ENCODE peak calls at places on chromosomes 11 and 22, in nine cellular contexts. Y, K, N, S, E, F, Q, O and L are unnamed samples.

GRCh38 chr11:108958446-108959123 is 293.7 kb downstream of the DDX10 start:
- DNase-seq in Y (no peak), O (no peak), N (no peak), E (peak), F (peak), S (no peak), Q (peak), K (no peak), L (no peak)

GRCh38 chr11:105609341-105609781 is 512 bp upstream of the GRIA4 start:
- DNase-seq in F (peak), Y (peak), K (no peak), N (no peak), E (no peak), Q (peak), O (no peak), S (no peak), L (no peak)

GRCh38 chr11:117197516-117198456 is 1.4 kb upstream of the TAGLN start:
- DNase-seq in N (peak), F (no peak), S (peak), Q (peak), K (no peak), Y (no peak), O (peak), E (peak), L (no peak)

GRCh38 chr22:45261407-45262088 is 20.9 kb upstream of the KIAA0930 start:
- DNase-seq in N (peak), F (no peak), S (no peak), K (no peak), O (no peak), E (no peak), Y (no peak), Q (no peak), L (no peak)

GRCh38 chr22:38218661-38219331 is 17.0 kb downstream of the MAFF start:
- DNase-seq in Q (peak), F (peak), K (peak), O (peak), E (peak), N (peak), Y (peak), S (peak), L (peak)

GRCh38 chr11:11351042-11351586 is 1.9 kb downstream of the CSNK2A3 start:
- DNase-seq in N (no peak), Y (no peak), K (no peak), S (no peak), O (no peak), F (peak), Q (no peak), E (no peak), L (peak)

GRCh38 chr11:87859583-87859982 is 315.7 kb downstream of the RAB38 start:
- DNase-seq in S (no peak), F (no peak), Q (peak), O (no peak), E (no peak), Y (no peak), N (peak), K (peak), L (no peak)

GRCh38 chr11:134126197-134126822 is 57.4 kb downstream of the JAM3 start:
- DNase-seq in O (no peak), E (no peak), Q (peak), F (peak), S (no peak), Y (no peak), K (peak), N (no peak), L (no peak)

GRCh38 chr11:70889411-70889810 is 363.0 kb downstream of the SHANK2 start:
- DNase-seq in N (no peak), E (no peak), Q (no peak), Y (no peak), S (no peak), O (no peak), K (no peak), F (no peak), L (no peak)

GRCh38 chr22:39960791-39961746 is 872 bp downstream of the TMA7B start:
- DNase-seq in E (no peak), K (no peak), N (peak), Y (no peak), O (no peak), F (peak), Q (peak), S (no peak), L (no peak)

GRCh38 chr22:19709063-19709769 is 5.1 kb upstream of the SEPTIN5 start:
- DNase-seq in O (peak), S (no peak), N (no peak), Q (no peak), Y (no peak), E (no peak), K (no peak), F (peak), L (no peak)

GRCh38 chr11:60945295-60945667 is 6.7 kb downstream of the SLC15A3 start:
- DNase-seq in E (no peak), Q (no peak), Y (no peak), S (no peak), K (no peak), N (no peak), F (no peak), O (no peak), L (no peak)

GRCh38 chr11:60946601-60947265 is 5.2 kb downstream of the SLC15A3 start:
- DNase-seq in Y (no peak), N (no peak), O (no peak), S (no peak), E (no peak), F (no peak), K (no peak), Q (no peak), L (no peak)

GRCh38 chr11:60942970-60943565 is 8.9 kb downstream of the SLC15A3 start:
- DNase-seq in K (no peak), F (no peak), O (no peak), Y (no peak), N (peak), S (no peak), Q (peak), E (no peak), L (no peak)

GRCh38 chr11:60942207-60942606 is 9.8 kb downstream of the SLC15A3 start:
- DNase-seq in O (no peak), Y (no peak), Q (no peak), K (no peak), N (no peak), S (no peak), F (no peak), E (no peak), L (no peak)

GRCh38 chr11:60944504-60945294 is 7.3 kb downstream of the SLC15A3 start:
- DNase-seq in E (peak), S (no peak), K (no peak), O (no peak), Q (no peak), N (no peak), Y (no peak), F (no peak), L (no peak)
- TF ChIP-seq CTCF in E (no peak), S (no peak), K (peak), O (peak), Q (peak), N (no peak), Y (peak), F (peak), L (peak)

DNA sequence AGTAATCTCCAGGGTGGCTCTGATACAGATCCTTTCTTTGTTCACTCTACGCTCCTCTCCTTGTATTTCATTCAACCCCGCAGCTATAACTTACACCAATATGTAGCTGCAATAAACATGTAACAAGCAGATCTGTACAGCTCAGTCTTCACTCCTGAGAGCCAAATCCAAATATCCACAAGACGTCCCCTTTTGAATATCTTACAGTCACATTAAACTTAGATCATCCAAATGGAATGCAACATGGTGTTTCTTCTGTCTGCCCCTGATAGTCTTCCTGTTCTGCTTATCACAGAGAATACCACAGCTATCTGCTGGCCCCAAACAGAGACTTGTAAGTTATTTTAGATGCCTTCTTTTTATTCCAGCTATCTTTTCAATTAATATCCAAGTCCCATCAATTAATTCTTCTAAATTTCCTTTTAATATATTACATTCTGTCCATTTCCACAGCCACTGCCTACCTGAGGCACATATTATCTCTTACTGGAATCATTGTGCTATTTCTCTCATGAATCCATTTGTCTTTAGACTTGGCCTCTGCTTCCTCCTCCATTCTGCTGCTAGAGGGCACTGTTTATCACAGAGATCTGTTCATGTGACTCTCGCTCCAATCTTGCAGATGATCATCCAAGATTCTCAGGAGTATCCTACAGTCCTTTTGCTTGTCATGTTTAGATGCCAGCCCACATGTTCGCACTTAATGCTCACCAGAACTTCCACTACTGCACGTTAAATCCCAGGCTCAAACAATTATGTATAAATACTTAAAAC is 908.6 kb downstream of the NTM start:
- DNase-seq in O (no peak), S (no peak), N (no peak), F (peak), Y (no peak), Q (peak), K (no peak), E (peak), L (no peak)
- TF ChIP-seq CTCF in O (peak), S (no peak), N (peak), F (peak), Y (no peak), Q (peak), K (no peak), E (no peak), L (peak)

GRCh38 chr11:440065-441042 is 1.5 kb downstream of the ANO9 start:
- DNase-seq in K (no peak), N (no peak), O (no peak), E (peak), Y (no peak), F (peak), S (no peak), Q (peak), L (no peak)
- TF ChIP-seq CTCF in K (no peak), N (no peak), O (peak), E (no peak), Y (peak), F (peak), S (no peak), Q (peak), L (no peak)

GRCh38 chr11:113261709-113262475 is 52.5 kb upstream of the TTC12 start:
- DNase-seq in Q (peak), S (no peak), Y (no peak), O (no peak), N (no peak), E (no peak), K (peak), F (no peak), L (no peak)

GRCh38 chr11:113260541-113260940 is 53.8 kb upstream of the TTC12 start:
- DNase-seq in O (no peak), K (no peak), S (no peak), Y (no peak), N (no peak), F (no peak), E (no peak), Q (no peak), L (no peak)

GRCh38 chr11:113260096-113260425 is 54.3 kb upstream of the TTC12 start:
- DNase-seq in O (no peak), F (no peak), Y (no peak), S (no peak), K (no peak), Q (no peak), N (no peak), E (no peak), L (no peak)

GRCh38 chr11:113263458-113264095 is 50.8 kb upstream of the TTC12 start:
- DNase-seq in Q (no peak), N (no peak), K (no peak), E (no peak), S (no peak), Y (no peak), O (no peak), F (no peak), L (no peak)

GRCh38 chr11:113262594-113262993 is 51.8 kb upstream of the TTC12 start:
- DNase-seq in Q (no peak), Y (no peak), N (no peak), E (no peak), F (no peak), K (no peak), O (no peak), S (no peak), L (no peak)
- TF ChIP-seq CTCF in Q (no peak), Y (no peak), N (no peak), E (no peak), F (no peak), K (no peak), O (no peak), S (no peak), L (no peak)

GRCh38 chr22:32985899-32986772 is 72.0 kb downstream of the SYN3 start:
- DNase-seq in Q (peak), K (peak), Y (peak), E (peak), N (peak), F (peak), S (no peak), O (peak), L (no peak)
- TF ChIP-seq CTCF in Q (peak), K (peak), Y (peak), E (peak), N (peak), F (peak), S (peak), O (peak), L (peak)

GRCh38 chr11:33083918-33084317 is 44.5 kb downstream of the TCP11L1 start:
- DNase-seq in F (no peak), N (no peak), O (no peak), E (no peak), S (no peak), Y (no peak), K (no peak), Q (no peak), L (no peak)

GRCh38 chr11:33086017-33086416 is 46.6 kb downstream of the TCP11L1 start:
- DNase-seq in N (no peak), K (no peak), F (no peak), Y (no peak), O (no peak), S (no peak), Q (no peak), E (no peak), L (no peak)

GRCh38 chr11:33094157-33094556 is 54.8 kb downstream of the TCP11L1 start:
- DNase-seq in S (no peak), O (no peak), Q (no peak), N (no peak), K (no peak), F (no peak), Y (no peak), E (no peak), L (no peak)

DNA sequence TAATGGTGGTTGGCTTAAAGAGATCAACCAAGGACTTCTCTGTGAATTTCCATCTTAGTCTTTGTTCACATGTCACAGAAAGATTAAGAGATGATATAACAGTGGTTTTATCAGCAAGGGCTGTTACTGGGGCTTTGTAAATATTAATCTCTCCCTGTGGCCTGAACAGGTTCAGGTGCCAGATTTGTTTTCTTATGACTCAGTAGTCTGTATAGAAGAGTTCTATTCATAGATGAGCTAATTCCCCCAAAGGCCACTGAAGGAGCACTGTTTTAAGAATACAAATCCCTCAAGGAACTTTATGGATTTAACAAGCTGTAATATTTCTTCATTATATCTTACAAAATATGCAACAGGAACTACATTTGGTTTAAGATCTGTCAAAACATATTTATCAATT is 50.4 kb downstream of the TCP11L1 start:
- DNase-seq in Y (no peak), F (no peak), O (no peak), N (no peak), K (no peak), E (peak), Q (peak), S (no peak), L (no peak)
- TF ChIP-seq CTCF in Y (no peak), F (no peak), O (no peak), N (no peak), K (no peak), E (no peak), Q (no peak), S (no peak), L (no peak)

GRCh38 chr22:41620646-41621098 is at the start of gene DESI1:
- DNase-seq in K (no peak), S (no peak), Q (no peak), Y (no peak), N (no peak), O (no peak), F (no peak), E (peak), L (no peak)

GRCh38 chr22:41625577-41625976 is 4.5 kb downstream of the XRCC6 start:
- DNase-seq in O (no peak), Q (no peak), N (no peak), K (peak), S (no peak), E (no peak), Y (no peak), F (no peak), L (no peak)

GRCh38 chr22:41619979-41620645 is 731 bp downstream of the DESI1 start:
- DNase-seq in K (peak), N (peak), S (no peak), O (peak), Q (no peak), E (no peak), Y (no peak), F (no peak), L (no peak)

GRCh38 chr22:41621099-41621910 is at the start of gene XRCC6:
- DNase-seq in S (peak), E (peak), Q (peak), O (peak), F (peak), N (peak), Y (peak), K (peak), L (peak)

DNA sequence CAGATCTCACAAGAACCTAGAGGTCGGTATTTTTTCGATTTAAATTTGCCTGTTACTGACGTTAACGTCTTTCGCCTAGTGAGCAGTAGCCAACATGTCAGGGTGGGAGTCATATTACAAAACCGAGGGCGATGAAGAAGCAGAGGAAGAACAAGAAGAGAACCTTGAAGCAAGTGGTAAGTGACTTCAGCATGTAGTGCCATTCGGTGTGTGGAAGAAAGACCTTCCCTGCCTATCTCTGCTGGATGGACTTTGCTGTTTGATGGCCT is 750 bp downstream of the XRCC6 start:
- DNase-seq in Q (no peak), K (no peak), O (no peak), F (no peak), Y (no peak), N (no peak), E (no peak), S (no peak), L (no peak)
- TF ChIP-seq CTCF in Q (no peak), K (no peak), O (no peak), F (no peak), Y (no peak), N (no peak), E (no peak), S (no peak), L (no peak)